ENCODE peak calls at places on chromosomes 4 and X, in ten cellular contexts. O is osteoblast; R is psoas muscle; L is Caco-2; U is CD8-positive, alpha-beta memory T cell; C is mucosa of descending colon; E is lower lobe of right lung; Y is neuronal stem cell; T is upper lobe of left lung; B is AG10803. Q is an unnamed sample.

GRCh38 chr4:72568959-72569718 is at the start of gene ADAMTS3:
- DNase-seq in O (peak), R (peak), L (no peak), U (no peak), C (peak), E (peak), Y (peak), T (peak), B (peak), Q (no peak)

GRCh38 chr4:78149737-78150136 is 92.6 kb downstream of the FRAS1 start:
- DNase-seq in O (no peak), R (no peak), L (no peak), U (no peak), C (no peak), E (no peak), Y (no peak), T (no peak), B (no peak), Q (no peak)

GRCh38 chr4:94452476-94453300 is 946 bp downstream of the PDLIM5 start:
- DNase-seq in O (peak), R (peak), L (peak), U (peak), C (peak), E (peak), Y (peak), T (peak), B (peak), Q (no peak)

GRCh38 chrX:150712619-150713018 is 19.4 kb downstream of the MTMR1 start:
- DNase-seq in O (no peak), R (no peak), L (no peak), U (no peak), C (no peak), E (no peak), Y (no peak), T (no peak), B (no peak), Q (no peak)

GRCh38 chr4:13908455-13908854 is 280.9 kb upstream of the BOD1L1 start:
- DNase-seq in O (no peak), R (no peak), L (no peak), U (no peak), C (no peak), E (no peak), Y (no peak), T (no peak), B (no peak), Q (no peak)

GRCh38 chr4:144295286-144295995 is 154.9 kb upstream of the GYPA start:
- DNase-seq in O (no peak), R (no peak), L (no peak), U (no peak), C (no peak), E (no peak), Y (no peak), T (no peak), B (no peak), Q (no peak)

GRCh38 chrX:22922961-22923360 is 76.8 kb upstream of the DDX53 start:
- DNase-seq in O (no peak), R (no peak), L (no peak), U (no peak), C (no peak), E (no peak), Y (no peak), T (no peak), B (peak), Q (no peak)

GRCh38 chr4:61520688-61521160 is 320.6 kb downstream of the ADGRL3 start:
- DNase-seq in O (no peak), R (no peak), L (no peak), U (no peak), C (no peak), E (no peak), Y (no peak), T (no peak), B (no peak), Q (no peak)

GRCh38 chr4:86220137-86220536 is 139.7 kb downstream of the MAPK10 start:
- DNase-seq in O (peak), R (no peak), L (no peak), U (no peak), C (no peak), E (no peak), Y (no peak), T (no peak), B (peak), Q (no peak)

GRCh38 chrX:38654302-38654701 is 93.0 kb downstream of the TSPAN7 start:
- DNase-seq in O (no peak), R (no peak), L (peak), U (no peak), C (no peak), E (no peak), Y (no peak), T (no peak), B (peak), Q (no peak)

GRCh38 chr4:81648576-81649272 is 177.0 kb upstream of the RASGEF1B start:
- DNase-seq in O (no peak), R (no peak), L (no peak), U (peak), C (no peak), E (no peak), Y (no peak), T (no peak), B (no peak), Q (no peak)

GRCh38 chr4:5014007-5014682 is 5.1 kb downstream of the CYTL1 start:
- DNase-seq in O (no peak), R (no peak), L (no peak), U (no peak), C (no peak), E (no peak), Y (no peak), T (no peak), B (no peak), Q (no peak)

GRCh38 chr4:140615451-140615850 is 46.7 kb upstream of the UCP1 start:
- DNase-seq in O (peak), R (no peak), L (peak), U (no peak), C (no peak), E (no peak), Y (no peak), T (no peak), B (no peak), Q (no peak)

GRCh38 chr4:12137556-12137955 is 708.9 kb upstream of the HS3ST1 start:
- DNase-seq in O (no peak), R (no peak), L (no peak), U (no peak), C (no peak), E (no peak), Y (no peak), T (no peak), B (no peak), Q (no peak)

GRCh38 chrX:150486011-150486410 is 82.4 kb upstream of the MTM1 start:
- DNase-seq in O (no peak), R (peak), L (peak), U (peak), C (peak), E (no peak), Y (no peak), T (peak), B (peak), Q (no peak)

GRCh38 chrX:357693-358471 is 28.8 kb downstream of the PPP2R3B start:
- DNase-seq in O (peak), R (no peak), L (no peak), U (peak), C (no peak), E (peak), Y (no peak), T (no peak), B (peak), Q (no peak)

GRCh38 chr4:16627999-16628398 is 270.4 kb downstream of the LDB2 start:
- DNase-seq in O (peak), R (no peak), L (no peak), U (no peak), C (no peak), E (no peak), Y (no peak), T (no peak), B (peak), Q (peak)

GRCh38 chr4:14792702-14793227 is 209.5 kb upstream of the CPEB2 start:
- DNase-seq in O (no peak), R (no peak), L (no peak), U (no peak), C (no peak), E (no peak), Y (no peak), T (no peak), B (no peak), Q (no peak)

GRCh38 chrX:1325515-1326116 is 11.0 kb upstream of the IL3RA start:
- DNase-seq in O (no peak), R (no peak), L (no peak), U (no peak), C (no peak), E (no peak), Y (no peak), T (no peak), B (no peak), Q (no peak)

GRCh38 chr4:28357985-28358384 is 1497.3 kb downstream of the STIM2 start:
- DNase-seq in O (no peak), R (no peak), L (peak), U (no peak), C (no peak), E (no peak), Y (peak), T (no peak), B (peak), Q (no peak)

GRCh38 chrX:134932528-134933217 is 58.1 kb upstream of the SMIM10 start:
- DNase-seq in O (peak), R (no peak), L (no peak), U (no peak), C (no peak), E (no peak), Y (no peak), T (no peak), B (peak), Q (no peak)

GRCh38 chr4:91288702-91289311 is 1015.0 kb upstream of the GRID2 start:
- DNase-seq in O (no peak), R (no peak), L (no peak), U (no peak), C (no peak), E (no peak), Y (no peak), T (no peak), B (no peak), Q (no peak)

GRCh38 chr4:3817561-3817960 is 51.4 kb downstream of the ADRA2C start:
- DNase-seq in O (no peak), R (no peak), L (no peak), U (no peak), C (no peak), E (peak), Y (no peak), T (no peak), B (no peak), Q (no peak)

GRCh38 chr4:52864816-52865215 is 2.7 kb downstream of the RASL11B start:
- DNase-seq in O (peak), R (no peak), L (no peak), U (no peak), C (no peak), E (no peak), Y (no peak), T (no peak), B (peak), Q (no peak)

GRCh38 chr4:86963697-86964096 is 28.9 kb downstream of the AFF1 start:
- DNase-seq in O (no peak), R (no peak), L (no peak), U (no peak), C (no peak), E (no peak), Y (no peak), T (no peak), B (no peak), Q (no peak)

GRCh38 chrX:106608016-106608415 is 3.8 kb upstream of the RADX start:
- DNase-seq in O (no peak), R (no peak), L (peak), U (peak), C (no peak), E (peak), Y (no peak), T (peak), B (no peak), Q (no peak)

DNA sequence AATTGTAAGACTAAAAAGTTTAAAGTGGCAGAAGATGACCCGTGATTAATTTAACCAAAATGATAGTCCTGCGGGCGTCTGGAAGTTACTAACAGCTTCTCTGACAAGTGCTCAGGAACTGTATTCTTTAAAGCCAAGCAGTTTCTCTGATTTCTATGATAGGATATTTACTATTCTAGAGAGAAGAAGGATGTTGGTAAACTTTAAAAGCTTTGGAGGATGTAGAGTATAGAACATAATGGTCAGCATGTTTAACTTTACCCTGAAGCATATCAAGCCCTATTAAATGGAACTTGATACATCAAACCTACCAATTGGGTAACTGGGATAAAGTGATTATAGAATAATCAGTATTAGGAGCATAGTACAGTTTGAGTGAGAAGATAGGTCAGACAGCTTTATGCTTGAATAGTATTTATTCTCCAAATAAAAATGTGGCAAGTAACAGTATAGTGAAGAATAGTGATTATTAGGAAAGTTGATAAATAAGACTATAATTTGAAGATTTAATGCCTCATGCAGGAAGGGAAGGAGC is 1.8 kb downstream of the STIM2 start:
- DNase-seq in O (no peak), R (no peak), L (no peak), U (no peak), C (no peak), E (no peak), Y (no peak), T (no peak), B (no peak), Q (no peak)
- H3K4me3 ChIP-seq in O (peak), R (peak), L (peak), U (peak), C (no peak), E (peak), Y (peak), T (peak), B (peak), Q (peak)

DNA sequence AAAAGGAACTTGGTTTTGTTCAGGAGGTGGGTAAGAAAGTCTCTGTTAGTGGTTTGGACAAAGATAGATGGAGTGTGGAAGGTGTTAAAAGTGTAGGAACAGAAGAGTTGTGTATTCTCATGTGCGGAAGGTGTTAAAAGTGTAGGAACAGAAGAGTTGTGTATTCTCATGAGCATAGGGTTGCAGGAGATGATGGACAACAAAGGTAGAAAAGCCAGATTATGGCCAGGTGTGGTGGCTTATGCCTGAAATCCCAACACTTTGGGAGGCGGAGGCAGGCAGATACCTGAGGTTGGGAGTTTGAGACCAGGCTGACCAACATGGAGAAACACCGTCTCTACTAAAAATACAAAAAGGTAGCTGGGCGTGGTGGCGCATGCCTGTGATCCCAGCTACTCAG is 2.5 kb downstream of the RPL34 start:
- DNase-seq in O (no peak), R (no peak), L (no peak), U (no peak), C (no peak), E (no peak), Y (no peak), T (no peak), B (no peak), Q (no peak)
- H3K4me3 ChIP-seq in O (peak), R (no peak), L (no peak), U (no peak), C (no peak), E (no peak), Y (no peak), T (no peak), B (no peak), Q (no peak)

GRCh38 chrX:14884714-14885113 is 11.5 kb downstream of the MOSPD2 start:
- DNase-seq in O (no peak), R (no peak), L (no peak), U (no peak), C (no peak), E (no peak), Y (no peak), T (no peak), B (no peak), Q (no peak)
- H3K4me3 ChIP-seq in O (no peak), R (no peak), L (no peak), U (no peak), C (no peak), E (no peak), Y (no peak), T (no peak), B (no peak), Q (no peak)

DNA sequence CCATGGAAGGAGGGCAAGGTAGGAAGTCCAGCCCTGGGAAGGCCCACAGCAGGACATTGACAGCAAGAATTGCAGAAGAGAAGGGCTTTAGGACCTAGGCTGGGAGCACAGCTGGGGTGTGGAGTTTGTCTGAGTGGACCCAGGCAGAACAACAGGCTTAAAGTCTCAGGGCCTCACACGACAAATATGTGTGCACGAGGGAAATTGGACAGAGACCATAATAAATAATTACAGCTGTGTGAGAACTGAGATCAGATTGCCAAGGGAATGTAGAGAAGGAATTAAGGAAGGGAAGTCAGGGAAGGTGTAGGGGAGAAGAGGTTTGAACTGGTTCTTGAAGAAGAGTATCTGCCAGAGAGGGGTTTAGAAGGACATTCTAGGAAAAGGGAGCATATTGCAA is 120.6 kb upstream of the TSPAN5 start:
- DNase-seq in O (no peak), R (no peak), L (no peak), U (no peak), C (no peak), E (no peak), Y (no peak), T (no peak), B (no peak), Q (no peak)
- H3K4me3 ChIP-seq in O (no peak), R (no peak), L (no peak), U (no peak), C (no peak), E (no peak), Y (no peak), T (no peak), B (no peak), Q (no peak)

GRCh38 chrX:137573356-137574101 is 7.6 kb downstream of the ZIC3 start:
- DNase-seq in O (peak), R (no peak), L (no peak), U (no peak), C (no peak), E (no peak), Y (no peak), T (no peak), B (no peak), Q (no peak)
- H3K4me3 ChIP-seq in O (no peak), R (no peak), L (no peak), U (no peak), C (no peak), E (no peak), Y (peak), T (no peak), B (no peak), Q (no peak)

Q was measured in BJ.